ENCODE peak calls at places on chromosomes 6 and 20, in six cellular contexts. A is keratinocyte, V is astrocyte of the spinal cord, U is cardiac fibroblast, T is fibroblast of lung, W is brain microvascular endothelial cell. J is an unnamed sample.

GRCh38 chr20:25418779-25419178 is 11.3 kb downstream of the GINS1 start:
- DNase-seq in A (peak; percentile 13), V (no peak), U (no peak), T (peak; percentile 21), W (no peak), J (no peak)

GRCh38 chr6:82957171-82957894 is 108.3 kb downstream of the UBE3D start:
- DNase-seq in A (no peak), V (no peak), U (no peak), T (peak; percentile 33), W (no peak), J (no peak)

GRCh38 chr20:62910777-62911497 is 15.4 kb downstream of the DIDO1 start:
- DNase-seq in A (no peak), V (no peak), U (no peak), T (no peak), W (no peak), J (no peak)

GRCh38 chr20:19920388-19921138 is 96.6 kb upstream of the NAA20 start:
- DNase-seq in A (no peak), V (no peak), U (no peak), T (no peak), W (no peak), J (no peak)

GRCh38 chr6:90274481-90275030 is 22.1 kb downstream of the BACH2 start:
- DNase-seq in A (no peak), V (no peak), U (no peak), T (no peak), W (no peak), J (no peak)

GRCh38 chr6:47646689-47647088 is 51.7 kb upstream of the ADGRF4 start:
- DNase-seq in A (no peak), V (no peak), U (no peak), T (no peak), W (no peak), J (no peak)

GRCh38 chr6:155054851-155055250 is 59.7 kb downstream of the TIAM2 start:
- DNase-seq in A (no peak), V (no peak), U (no peak), T (no peak), W (no peak), J (no peak)

GRCh38 chr20:50278684-50279531 is 88.3 kb downstream of the CEBPB start:
- DNase-seq in A (no peak), V (no peak), U (peak; percentile 58), T (no peak), W (no peak), J (no peak)

GRCh38 chr6:138724015-138724414 is 49.6 kb upstream of the CCDC28A start:
- DNase-seq in A (no peak), V (peak; percentile 84), U (peak; percentile 64), T (peak; percentile 63), W (peak; percentile 82), J (no peak)

GRCh38 chr6:44020148-44020547 is 107.1 kb downstream of the MRPL14 start:
- DNase-seq in A (no peak), V (no peak), U (peak; percentile 79), T (no peak), W (no peak), J (no peak)

GRCh38 chr6:7138111-7138510 is 30.4 kb downstream of the RREB1 start:
- DNase-seq in A (no peak), V (no peak), U (no peak), T (no peak), W (no peak), J (no peak)

GRCh38 chr20:57717797-57718196 is 8.0 kb upstream of the PMEPA1 start:
- DNase-seq in A (no peak), V (no peak), U (no peak), T (peak; percentile 78), W (no peak), J (no peak)

GRCh38 chr20:20564279-20564678 is 148.2 kb downstream of the RALGAPA2 start:
- DNase-seq in A (no peak), V (no peak), U (no peak), T (no peak), W (no peak), J (no peak)

GRCh38 chr6:328924-329323 is 36.6 kb downstream of the DUSP22 start:
- DNase-seq in A (no peak), V (no peak), U (no peak), T (no peak), W (no peak), J (no peak)

GRCh38 chr6:82205793-82206425 is 41.6 kb downstream of the IBTK start:
- DNase-seq in A (no peak), V (peak; percentile 32), U (peak; percentile 62), T (peak; percentile 6), W (peak; percentile 13), J (peak; percentile 32)

GRCh38 chr20:47317127-47317895 is 39.2 kb downstream of the ZMYND8 start:
- DNase-seq in A (peak; percentile 94), V (peak; percentile 99), U (peak; percentile 97), T (peak; percentile 99), W (peak; percentile 93), J (peak; percentile 79)

GRCh38 chr6:117448732-117449131 is 23.0 kb upstream of the ROS1 start:
- DNase-seq in A (peak; percentile 66), V (peak; percentile 95), U (peak; percentile 93), T (peak; percentile 97), W (peak; percentile 89), J (peak; percentile 91)
- H3K4me3 ChIP-seq in A (no peak overlapping the region), V (no peak overlapping the region), U (no peak overlapping the region), T (no peak overlapping the region), W (no peak overlapping the region), J (peak overlapping the region; percentile 1)

GRCh38 chr6:4731996-4732395 is 44.2 kb upstream of the CDYL start:
- DNase-seq in A (no peak), V (no peak), U (no peak), T (no peak), W (no peak), J (no peak)

GRCh38 chr6:4728436-4728769 is 47.8 kb upstream of the CDYL start:
- DNase-seq in A (no peak), V (no peak), U (no peak), T (no peak), W (no peak), J (no peak)

GRCh38 chr6:4727236-4727635 is 49.0 kb upstream of the CDYL start:
- DNase-seq in A (no peak), V (no peak), U (no peak), T (no peak), W (no peak), J (no peak)

GRCh38 chr6:4728949-4729348 is 47.3 kb upstream of the CDYL start:
- DNase-seq in A (no peak), V (no peak), U (no peak), T (no peak), W (no peak), J (no peak)

DNA sequence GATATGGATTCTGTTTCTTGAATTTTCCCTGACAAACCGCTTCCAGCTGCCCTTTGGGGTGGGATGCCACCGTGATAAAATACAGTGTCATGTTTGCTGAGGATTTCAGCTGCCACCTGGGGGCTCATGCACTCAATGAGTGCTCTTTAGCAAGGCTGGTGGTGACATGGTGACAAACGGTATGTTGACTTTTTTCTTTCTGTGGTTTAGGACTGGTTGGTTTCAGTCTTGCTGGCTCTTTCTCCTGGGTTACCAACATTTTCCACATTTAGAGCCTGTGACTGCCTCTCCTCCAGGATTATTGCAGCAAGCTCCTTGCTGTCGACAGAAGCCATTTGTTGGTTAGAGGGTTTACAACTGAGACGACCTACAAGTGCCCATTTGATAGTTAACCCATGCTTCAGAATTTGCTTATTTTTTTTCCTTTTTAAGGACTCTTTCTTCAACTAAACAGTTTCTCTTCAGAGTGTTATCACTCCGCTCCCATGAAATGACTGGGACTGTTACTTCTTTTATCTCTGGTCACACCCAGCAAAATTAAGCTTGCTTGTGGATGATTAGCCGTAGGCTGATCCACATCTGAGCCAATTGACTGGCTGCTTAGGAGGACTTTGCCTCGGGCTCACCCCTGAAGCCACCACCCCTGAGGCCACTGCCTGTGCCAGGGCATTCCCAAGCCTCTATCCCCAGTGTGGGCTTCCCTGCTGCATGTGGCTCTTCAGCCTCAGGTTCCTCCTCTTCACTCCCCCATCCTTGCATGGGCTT is 48.4 kb upstream of the CDYL start:
- DNase-seq in A (no peak), V (peak; percentile 7), U (peak; percentile 8), T (peak; percentile 33), W (no peak), J (no peak)
- TF ChIP-seq CTCF in A (no peak), V (no peak), U (no peak), T (no peak), W (no peak), J (no peak)

GRCh38 chr6:22008248-22008836 is 288.5 kb downstream of the PRL start:
- DNase-seq in A (no peak), V (no peak), U (no peak), T (peak; percentile 73), W (peak; percentile 44), J (no peak)

GRCh38 chr6:22006795-22007194 is 290.0 kb downstream of the PRL start:
- DNase-seq in A (no peak), V (no peak), U (no peak), T (no peak), W (no peak), J (no peak)

GRCh38 chr6:22007469-22007868 is 289.4 kb downstream of the PRL start:
- DNase-seq in A (no peak), V (no peak), U (no peak), T (no peak), W (no peak), J (no peak)

GRCh38 chr6:22015944-22016343 is 280.9 kb downstream of the PRL start:
- DNase-seq in A (no peak), V (no peak), U (no peak), T (no peak), W (no peak), J (no peak)

DNA sequence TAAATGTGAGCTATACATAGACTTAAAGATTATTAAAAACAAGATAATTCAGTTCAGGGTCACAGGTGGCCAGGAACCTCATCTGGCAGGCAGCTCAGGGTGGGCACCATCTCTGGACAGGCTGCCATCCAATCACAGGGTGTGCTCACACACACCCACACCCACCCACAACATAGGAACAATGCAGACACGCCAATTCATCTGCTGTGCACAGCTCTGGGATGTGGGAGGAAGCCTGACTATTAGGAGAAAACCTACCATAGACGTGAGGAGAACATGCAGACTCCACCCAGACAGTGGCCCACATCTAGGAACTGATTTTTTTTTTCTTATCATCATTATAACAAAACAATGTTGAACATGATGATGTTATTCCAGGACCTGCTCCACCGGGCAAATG is 286.7 kb downstream of the PRL start:
- DNase-seq in A (no peak), V (no peak), U (no peak), T (no peak), W (no peak), J (no peak)
- H3K4me3 ChIP-seq in A (no peak overlapping the region), V (no peak overlapping the region), U (no peak overlapping the region), T (no peak overlapping the region), W (no peak overlapping the region), J (no peak overlapping the region)

DNA sequence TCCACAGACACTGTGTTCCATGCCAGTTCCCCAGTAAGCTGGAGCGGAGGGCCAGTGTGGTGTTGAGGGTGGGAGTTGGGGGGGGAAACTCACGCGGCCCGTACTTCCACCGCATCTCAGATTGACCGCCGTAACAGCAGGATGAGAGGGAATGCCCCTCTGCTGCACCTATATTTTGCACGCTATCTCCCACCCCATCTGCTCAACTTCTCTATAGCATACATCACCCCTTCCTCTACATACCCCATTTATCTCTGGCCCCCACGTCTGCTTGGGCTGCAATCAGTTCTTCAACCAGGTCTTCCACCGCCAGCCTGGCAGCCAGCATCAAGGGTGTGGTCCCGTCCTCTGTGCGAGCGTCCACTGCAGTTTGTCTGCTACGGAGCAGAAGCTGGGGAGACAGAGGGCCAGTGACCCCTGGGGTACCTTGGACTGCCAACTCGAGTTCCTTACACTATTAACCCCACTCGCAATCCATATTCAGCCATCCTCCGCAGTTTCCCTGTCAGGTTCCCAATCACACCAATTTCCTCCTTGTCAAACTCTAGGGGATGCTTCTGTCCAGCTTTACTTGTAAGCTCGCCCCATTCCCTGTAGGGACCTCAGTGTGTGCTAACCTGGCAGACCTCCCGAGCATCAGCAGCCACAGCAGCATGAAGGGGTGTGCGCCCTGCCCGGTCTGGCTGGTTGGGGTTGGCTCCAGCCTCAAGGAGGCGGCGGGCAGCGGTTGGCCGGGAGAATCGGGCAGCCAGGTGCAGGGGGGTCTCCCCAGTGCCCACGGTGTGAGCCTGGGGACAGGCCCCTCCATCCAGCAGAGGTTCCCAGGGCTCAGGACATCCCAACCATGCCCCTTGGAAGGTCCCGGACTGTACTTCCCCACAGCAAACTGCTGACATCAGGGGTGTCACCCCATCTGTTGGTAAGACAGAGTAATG is 4.5 kb upstream of the GPSM3 start:
- DNase-seq in A (no peak), V (peak; percentile 4), U (peak; percentile 38), T (peak; percentile 19), W (no peak), J (no peak)
- TF ChIP-seq CTCF in A (no peak), V (no peak), U (no peak), T (no peak), W (no peak), J (peak; percentile 8)

J was measured in retinal pigment epithelial cell.